ENCODE peak calls at places on chromosomes 16 and 17, in six cellular contexts. One of them, this sample, is unnamed.

GRCh38 chr17:74549343-74549742 is 3.4 kb upstream of the CD300C start:
- DNase-seq in amniotic stem cell: no peak
- DNase-seq in tibial nerve: no peak
- DNase-seq in GM18507: no peak
- DNase-seq in mucosa of descending colon: no peak
- DNase-seq in activated T-cell treated with anti-CD3 and anti-CD28 coated beads, Interleukin-2, amount 50 U/mL, for 24 hours: no peak
- DNase-seq in this sample: no peak

GRCh38 chr17:74521701-74522201 is 9.5 kb downstream of the CD300LB start:
- DNase-seq in amniotic stem cell: no peak
- DNase-seq in activated T-cell treated with anti-CD3 and anti-CD28 coated beads, Interleukin-2, amount 50 U/mL, for 24 hours: no peak
- DNase-seq in mucosa of descending colon: no peak
- DNase-seq in tibial nerve: no peak
- DNase-seq in GM18507: no peak
- DNase-seq in this sample: no peak

GRCh38 chr17:43468746-43469544 is 14.8 kb upstream of the DHX8 start:
- DNase-seq in tibial nerve: no peak
- DNase-seq in GM18507: no peak
- DNase-seq in mucosa of descending colon: no peak
- DNase-seq in activated T-cell treated with anti-CD3 and anti-CD28 coated beads, Interleukin-2, amount 50 U/mL, for 24 hours: no peak
- DNase-seq in amniotic stem cell: peak
- DNase-seq in this sample: no peak

GRCh38 chr17:65514541-65514940 is 46.9 kb downstream of the AXIN2 start:
- DNase-seq in amniotic stem cell: no peak
- DNase-seq in activated T-cell treated with anti-CD3 and anti-CD28 coated beads, Interleukin-2, amount 50 U/mL, for 24 hours: peak
- DNase-seq in mucosa of descending colon: no peak
- DNase-seq in GM18507: no peak
- DNase-seq in tibial nerve: no peak
- DNase-seq in this sample: no peak

GRCh38 chr16:64196444-64196843 is 925.4 kb downstream of the CDH11 start:
- DNase-seq in tibial nerve: no peak
- DNase-seq in activated T-cell treated with anti-CD3 and anti-CD28 coated beads, Interleukin-2, amount 50 U/mL, for 24 hours: no peak
- DNase-seq in mucosa of descending colon: no peak
- DNase-seq in GM18507: no peak
- DNase-seq in amniotic stem cell: no peak
- DNase-seq in this sample: no peak

GRCh38 chr16:69073181-69073669 is 32.2 kb upstream of the HAS3 start:
- DNase-seq in amniotic stem cell: peak
- DNase-seq in activated T-cell treated with anti-CD3 and anti-CD28 coated beads, Interleukin-2, amount 50 U/mL, for 24 hours: no peak
- DNase-seq in GM18507: no peak
- DNase-seq in tibial nerve: no peak
- DNase-seq in mucosa of descending colon: no peak
- DNase-seq in this sample: no peak

GRCh38 chr16:50718761-50719400 is 23.0 kb upstream of the CYLD start:
- DNase-seq in mucosa of descending colon: peak
- DNase-seq in activated T-cell treated with anti-CD3 and anti-CD28 coated beads, Interleukin-2, amount 50 U/mL, for 24 hours: peak
- DNase-seq in tibial nerve: no peak
- DNase-seq in GM18507: no peak
- DNase-seq in amniotic stem cell: no peak
- DNase-seq in this sample: no peak

GRCh38 chr17:75752405-75753192 is 12.4 kb downstream of the GALK1 start:
- DNase-seq in mucosa of descending colon: no peak
- DNase-seq in GM18507: no peak
- DNase-seq in activated T-cell treated with anti-CD3 and anti-CD28 coated beads, Interleukin-2, amount 50 U/mL, for 24 hours: no peak
- DNase-seq in amniotic stem cell: no peak
- DNase-seq in tibial nerve: no peak
- DNase-seq in this sample: peak

GRCh38 chr17:12089809-12090384 is 69.2 kb downstream of the MAP2K4 start:
- DNase-seq in activated T-cell treated with anti-CD3 and anti-CD28 coated beads, Interleukin-2, amount 50 U/mL, for 24 hours: no peak
- DNase-seq in GM18507: no peak
- DNase-seq in amniotic stem cell: no peak
- DNase-seq in mucosa of descending colon: no peak
- DNase-seq in tibial nerve: no peak
- DNase-seq in this sample: no peak

GRCh38 chr16:10090816-10091215 is 91.4 kb downstream of the GRIN2A start:
- DNase-seq in tibial nerve: no peak
- DNase-seq in mucosa of descending colon: no peak
- DNase-seq in GM18507: no peak
- DNase-seq in amniotic stem cell: no peak
- DNase-seq in activated T-cell treated with anti-CD3 and anti-CD28 coated beads, Interleukin-2, amount 50 U/mL, for 24 hours: no peak
- DNase-seq in this sample: no peak

GRCh38 chr16:11670171-11671131 is 2.2 kb downstream of the SNN start:
- DNase-seq in amniotic stem cell: no peak
- DNase-seq in tibial nerve: no peak
- DNase-seq in GM18507: no peak
- DNase-seq in activated T-cell treated with anti-CD3 and anti-CD28 coated beads, Interleukin-2, amount 50 U/mL, for 24 hours: peak
- DNase-seq in mucosa of descending colon: no peak
- DNase-seq in this sample: peak

GRCh38 chr17:80796430-80796861 is 195.2 kb upstream of the CHMP6 start:
- DNase-seq in tibial nerve: no peak
- DNase-seq in amniotic stem cell: no peak
- DNase-seq in activated T-cell treated with anti-CD3 and anti-CD28 coated beads, Interleukin-2, amount 50 U/mL, for 24 hours: peak
- DNase-seq in mucosa of descending colon: peak
- DNase-seq in GM18507: no peak
- DNase-seq in this sample: no peak

GRCh38 chr17:18182978-18183333 is 672 bp upstream of the ALKBH5 start:
- DNase-seq in mucosa of descending colon: peak
- DNase-seq in amniotic stem cell: peak
- DNase-seq in GM18507: peak
- DNase-seq in tibial nerve: peak
- DNase-seq in activated T-cell treated with anti-CD3 and anti-CD28 coated beads, Interleukin-2, amount 50 U/mL, for 24 hours: peak
- DNase-seq in this sample: peak

GRCh38 chr17:18138065-18138749 is 29.7 kb downstream of the MYO15A start:
- DNase-seq in mucosa of descending colon: no peak
- DNase-seq in tibial nerve: no peak
- DNase-seq in amniotic stem cell: no peak
- DNase-seq in GM18507: no peak
- DNase-seq in activated T-cell treated with anti-CD3 and anti-CD28 coated beads, Interleukin-2, amount 50 U/mL, for 24 hours: no peak
- DNase-seq in this sample: no peak

GRCh38 chr17:62680541-62681052 is 53.1 kb downstream of the MRC2 start:
- DNase-seq in activated T-cell treated with anti-CD3 and anti-CD28 coated beads, Interleukin-2, amount 50 U/mL, for 24 hours: no peak
- DNase-seq in GM18507: no peak
- DNase-seq in amniotic stem cell: no peak
- DNase-seq in tibial nerve: no peak
- DNase-seq in mucosa of descending colon: peak
- DNase-seq in this sample: no peak

GRCh38 chr17:62017496-62017895 is 47.6 kb downstream of the MED13 start:
- DNase-seq in GM18507: no peak
- DNase-seq in tibial nerve: no peak
- DNase-seq in mucosa of descending colon: no peak
- DNase-seq in activated T-cell treated with anti-CD3 and anti-CD28 coated beads, Interleukin-2, amount 50 U/mL, for 24 hours: no peak
- DNase-seq in amniotic stem cell: no peak
- DNase-seq in this sample: no peak

GRCh38 chr16:12507366-12507765 is 296.3 kb downstream of the CPPED1 start:
- DNase-seq in tibial nerve: no peak
- DNase-seq in mucosa of descending colon: no peak
- DNase-seq in activated T-cell treated with anti-CD3 and anti-CD28 coated beads, Interleukin-2, amount 50 U/mL, for 24 hours: no peak
- DNase-seq in GM18507: no peak
- DNase-seq in amniotic stem cell: peak
- DNase-seq in this sample: no peak

GRCh38 chr17:57634713-57635465 is 110.2 kb downstream of the CCDC182 start:
- DNase-seq in activated T-cell treated with anti-CD3 and anti-CD28 coated beads, Interleukin-2, amount 50 U/mL, for 24 hours: no peak
- DNase-seq in mucosa of descending colon: no peak
- DNase-seq in amniotic stem cell: no peak
- DNase-seq in GM18507: no peak
- DNase-seq in tibial nerve: no peak
- DNase-seq in this sample: no peak

GRCh38 chr17:77322534-77323412 is 182.0 kb downstream of the SEC14L1 start:
- DNase-seq in amniotic stem cell: peak
- DNase-seq in activated T-cell treated with anti-CD3 and anti-CD28 coated beads, Interleukin-2, amount 50 U/mL, for 24 hours: no peak
- DNase-seq in tibial nerve: peak
- DNase-seq in mucosa of descending colon: peak
- DNase-seq in GM18507: no peak
- DNase-seq in this sample: peak

GRCh38 chr16:10077861-10078260 is 104.4 kb downstream of the GRIN2A start:
- DNase-seq in amniotic stem cell: no peak
- DNase-seq in GM18507: no peak
- DNase-seq in activated T-cell treated with anti-CD3 and anti-CD28 coated beads, Interleukin-2, amount 50 U/mL, for 24 hours: no peak
- DNase-seq in mucosa of descending colon: no peak
- DNase-seq in tibial nerve: no peak
- DNase-seq in this sample: no peak

GRCh38 chr16:15749985-15750384 is 99.9 kb downstream of the NDE1 start:
- DNase-seq in activated T-cell treated with anti-CD3 and anti-CD28 coated beads, Interleukin-2, amount 50 U/mL, for 24 hours: no peak
- DNase-seq in mucosa of descending colon: no peak
- DNase-seq in GM18507: no peak
- DNase-seq in amniotic stem cell: no peak
- DNase-seq in tibial nerve: no peak
- DNase-seq in this sample: no peak

GRCh38 chr16:67825119-67825518 is 17.0 kb upstream of the THAP11 start:
- DNase-seq in mucosa of descending colon: no peak
- DNase-seq in GM18507: no peak
- DNase-seq in amniotic stem cell: no peak
- DNase-seq in activated T-cell treated with anti-CD3 and anti-CD28 coated beads, Interleukin-2, amount 50 U/mL, for 24 hours: no peak
- DNase-seq in tibial nerve: no peak
- DNase-seq in this sample: no peak

GRCh38 chr17:746783-747629 is 5.1 kb downstream of the GEMIN4 start:
- DNase-seq in amniotic stem cell: no peak
- DNase-seq in activated T-cell treated with anti-CD3 and anti-CD28 coated beads, Interleukin-2, amount 50 U/mL, for 24 hours: no peak
- DNase-seq in tibial nerve: no peak
- DNase-seq in GM18507: no peak
- DNase-seq in mucosa of descending colon: no peak
- DNase-seq in this sample: no peak

GRCh38 chr17:17183744-17184143 is 22.4 kb downstream of the PLD6 start:
- DNase-seq in amniotic stem cell: no peak
- DNase-seq in activated T-cell treated with anti-CD3 and anti-CD28 coated beads, Interleukin-2, amount 50 U/mL, for 24 hours: no peak
- DNase-seq in GM18507: no peak
- DNase-seq in mucosa of descending colon: no peak
- DNase-seq in tibial nerve: no peak
- DNase-seq in this sample: no peak

GRCh38 chr16:84421081-84421937 is 53.0 kb downstream of the ATP2C2 start:
- DNase-seq in tibial nerve: no peak
- DNase-seq in activated T-cell treated with anti-CD3 and anti-CD28 coated beads, Interleukin-2, amount 50 U/mL, for 24 hours: no peak
- DNase-seq in amniotic stem cell: no peak
- DNase-seq in mucosa of descending colon: no peak
- DNase-seq in GM18507: no peak
- DNase-seq in this sample: no peak

GRCh38 chr17:48910370-48910769 is 2.2 kb downstream of the UBE2Z start:
- DNase-seq in tibial nerve: no peak
- DNase-seq in mucosa of descending colon: no peak
- DNase-seq in GM18507: no peak
- DNase-seq in amniotic stem cell: no peak
- DNase-seq in activated T-cell treated with anti-CD3 and anti-CD28 coated beads, Interleukin-2, amount 50 U/mL, for 24 hours: no peak
- DNase-seq in this sample: no peak

GRCh38 chr17:76816590-76817135 is 51.5 kb upstream of the MGAT5B start:
- DNase-seq in mucosa of descending colon: peak
- DNase-seq in GM18507: peak
- DNase-seq in activated T-cell treated with anti-CD3 and anti-CD28 coated beads, Interleukin-2, amount 50 U/mL, for 24 hours: peak
- DNase-seq in tibial nerve: no peak
- DNase-seq in amniotic stem cell: no peak
- DNase-seq in this sample: peak

GRCh38 chr16:50208460-50208931 is 55.4 kb downstream of the TENT4B start:
- DNase-seq in tibial nerve: no peak
- DNase-seq in mucosa of descending colon: no peak
- DNase-seq in activated T-cell treated with anti-CD3 and anti-CD28 coated beads, Interleukin-2, amount 50 U/mL, for 24 hours: no peak
- DNase-seq in GM18507: no peak
- DNase-seq in amniotic stem cell: no peak
- DNase-seq in this sample: no peak

GRCh38 chr16:78816499-78817441 is 717.3 kb downstream of the WWOX start:
- DNase-seq in mucosa of descending colon: no peak
- DNase-seq in tibial nerve: no peak
- DNase-seq in amniotic stem cell: no peak
- DNase-seq in GM18507: no peak
- DNase-seq in activated T-cell treated with anti-CD3 and anti-CD28 coated beads, Interleukin-2, amount 50 U/mL, for 24 hours: no peak
- DNase-seq in this sample: no peak

GRCh38 chr16:2033057-2033911 is 6.6 kb downstream of the NHERF2 start:
- DNase-seq in amniotic stem cell: peak
- DNase-seq in activated T-cell treated with anti-CD3 and anti-CD28 coated beads, Interleukin-2, amount 50 U/mL, for 24 hours: no peak
- DNase-seq in GM18507: no peak
- DNase-seq in tibial nerve: no peak
- DNase-seq in mucosa of descending colon: no peak
- DNase-seq in this sample: no peak

GRCh38 chr16:58155839-58156238 is 26.7 kb upstream of the CFAP20 start:
- DNase-seq in GM18507: no peak
- DNase-seq in activated T-cell treated with anti-CD3 and anti-CD28 coated beads, Interleukin-2, amount 50 U/mL, for 24 hours: no peak
- DNase-seq in amniotic stem cell: no peak
- DNase-seq in tibial nerve: no peak
- DNase-seq in mucosa of descending colon: no peak
- DNase-seq in this sample: no peak

GRCh38 chr17:42817866-42818265 is 6.2 kb downstream of the BECN1 start:
- DNase-seq in amniotic stem cell: no peak
- DNase-seq in activated T-cell treated with anti-CD3 and anti-CD28 coated beads, Interleukin-2, amount 50 U/mL, for 24 hours: no peak
- DNase-seq in mucosa of descending colon: no peak
- DNase-seq in GM18507: no peak
- DNase-seq in tibial nerve: no peak
- DNase-seq in this sample: no peak

This sample was measured in activated naive CD8-positive, alpha-beta T cell treated with anti-CD3 and anti-CD28 coated beads, Interleukin-2, amount 10 ng/mL, durations not matched to agents 7 days and 5 days.